ENCODE peak calls at places on chromosome 6, in eight cellular contexts. C, D, P, S, F, H, R and Y are unnamed samples.

GRCh38 chr6:36594029-36594815 is at the start of gene SRSF3:
- ATAC-seq in C (peak; percentile 97), D (peak; percentile 92), P (peak; percentile 92), S (peak; percentile 98), F (peak; percentile 94), H (peak; percentile 89), R (peak; percentile 91), Y (peak; percentile 99)

GRCh38 chr6:133424359-133424758 is 183.2 kb downstream of the EYA4 start:
- ATAC-seq in C (no peak), D (no peak), P (no peak), S (peak; percentile 22), F (no peak), H (no peak), R (no peak), Y (no peak)

GRCh38 chr6:16081337-16081736 is 47.5 kb upstream of the MYLIP start:
- ATAC-seq in C (no peak), D (no peak), P (no peak), S (no peak), F (no peak), H (no peak), R (no peak), Y (no peak)

GRCh38 chr6:113881473-113881980 is 24.4 kb downstream of the MARCKS start:
- ATAC-seq in C (no peak), D (no peak), P (no peak), S (no peak), F (no peak), H (no peak), R (no peak), Y (no peak)

GRCh38 chr6:154649723-154650122 is 83.5 kb upstream of the SCAF8 start:
- ATAC-seq in C (no peak), D (no peak), P (no peak), S (peak; percentile 41), F (no peak), H (no peak), R (no peak), Y (no peak)

GRCh38 chr6:124995645-124996325 is 33.5 kb downstream of the RNF217 start:
- ATAC-seq in C (no peak), D (no peak), P (no peak), S (no peak), F (no peak), H (no peak), R (no peak), Y (no peak)

GRCh38 chr6:16737389-16737788 is 23.9 kb downstream of the ATXN1 start:
- ATAC-seq in C (no peak), D (no peak), P (no peak), S (no peak), F (no peak), H (no peak), R (no peak), Y (no peak)

GRCh38 chr6:148465011-148465335 is 122.3 kb downstream of the SASH1 start:
- ATAC-seq in C (no peak), D (no peak), P (no peak), S (no peak), F (no peak), H (no peak), R (no peak), Y (no peak)

GRCh38 chr6:32785781-32786533 is 22.6 kb upstream of the HLA-DQB2 start:
- ATAC-seq in C (peak; percentile 95), D (peak; percentile 99), P (peak; percentile 86), S (peak; percentile 91), F (peak; percentile 94), H (peak; percentile 94), R (peak; percentile 99), Y (peak; percentile 71)

GRCh38 chr6:5499644-5500306 is 238.5 kb downstream of the FARS2 start:
- ATAC-seq in C (no peak), D (no peak), P (no peak), S (peak; percentile 36), F (no peak), H (no peak), R (no peak), Y (no peak)

GRCh38 chr6:14743465-14744211 is 502.2 kb upstream of the JARID2 start:
- ATAC-seq in C (peak; percentile 78), D (peak; percentile 95), P (peak; percentile 29), S (peak; percentile 96), F (peak; percentile 97), H (peak; percentile 70), R (no peak), Y (peak; percentile 89)

GRCh38 chr6:41642960-41643898 is 5.0 kb downstream of the MDFI start:
- ATAC-seq in C (no peak), D (no peak), P (peak; percentile 62), S (no peak), F (peak; percentile 24), H (no peak), R (no peak), Y (no peak)
- TF ChIP-seq POLR2AphosphoS5 in C (no peak), D (no peak), P (no peak), S (no peak), F (no peak), H (no peak), R (no peak), Y (no peak)

GRCh38 chr6:136989591-136990578 is 54.9 kb downstream of the IL20RA start:
- ATAC-seq in C (peak; percentile 82), D (no peak), P (peak; percentile 25), S (peak; percentile 53), F (no peak), H (no peak), R (peak; percentile 95), Y (peak; percentile 79)
- H3K4me3 ChIP-seq in C (peak overlapping the region; percentile 58), D (no peak overlapping the region), P (no peak overlapping the region), S (peak overlapping the region; percentile 24), F (no peak overlapping the region), H (no peak overlapping the region), R (peak overlapping the region; percentile 81), Y (no peak overlapping the region)

DNA sequence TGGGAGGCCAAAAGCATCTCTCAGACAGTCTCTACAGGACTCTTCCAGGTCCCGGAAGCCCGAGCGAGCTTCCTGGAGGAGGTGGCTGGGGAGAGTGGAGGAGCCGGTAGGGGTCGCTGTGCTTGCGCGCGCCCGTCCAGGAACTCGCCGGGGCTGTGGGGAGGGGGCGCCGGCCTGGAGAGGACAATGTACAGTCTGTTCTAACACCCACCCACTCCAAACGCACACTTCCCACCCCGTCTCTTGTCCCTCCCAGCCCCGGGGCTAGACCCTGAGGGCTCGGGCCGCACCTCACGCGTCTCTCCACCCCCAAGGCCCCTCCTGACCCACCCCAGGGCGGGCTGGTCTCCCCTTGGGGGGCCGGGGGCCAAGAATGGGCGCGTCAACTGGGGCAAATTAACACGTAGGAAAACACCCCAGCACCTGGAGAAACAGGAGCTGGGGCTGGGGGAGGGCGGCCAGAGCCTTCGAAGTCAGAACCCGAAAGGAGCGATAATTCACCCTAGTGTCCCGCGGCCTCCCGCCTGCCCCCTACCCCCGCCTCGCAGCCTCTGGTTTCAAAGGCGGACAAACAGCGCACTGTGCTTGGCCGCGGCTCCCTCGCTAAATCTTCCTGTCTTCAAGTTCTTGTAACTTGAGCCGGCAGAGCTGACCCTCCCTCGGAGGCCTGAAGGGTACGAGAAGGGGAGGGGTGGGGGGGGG is 103.2 kb upstream of the FOXP4 start:
- ATAC-seq in C (no peak), D (no peak), P (peak; percentile 60), S (peak; percentile 69), F (peak; percentile 90), H (no peak), R (peak; percentile 87), Y (peak; percentile 30)
- TF ChIP-seq POLR2AphosphoS5 in C (no peak), D (no peak), P (no peak), S (no peak), F (no peak), H (no peak), R (peak; percentile 48), Y (no peak)

GRCh38 chr6:94680672-94681212 is 896.6 kb upstream of the MANEA start:
- ATAC-seq in C (no peak), D (no peak), P (no peak), S (no peak), F (no peak), H (no peak), R (no peak), Y (no peak)
- H3K4me3 ChIP-seq in C (no peak overlapping the region), D (no peak overlapping the region), P (no peak overlapping the region), S (no peak overlapping the region), F (no peak overlapping the region), H (no peak overlapping the region), R (no peak overlapping the region), Y (no peak overlapping the region)